ENCODE peak calls at places on chromosomes 12 and 14, in eight cellular contexts. L, C, A, O, P, D, S and M are unnamed samples.

GRCh38 chr12:115599251-115599811 is 678.2 kb downstream of the MED13L start:
- DNase-seq in O (peak; percentile 73), S (no peak), A (peak; percentile 26), L (no peak), D (no peak), C (no peak), P (no peak), M (peak; percentile 4)

GRCh38 chr12:5996459-5996858 is 51.4 kb upstream of the ANO2 start:
- DNase-seq in A (no peak), S (no peak), L (no peak), O (no peak), P (no peak), C (no peak), D (no peak), M (no peak)

GRCh38 chr14:51922624-51923023 is 62.2 kb downstream of the GNG2 start:
- DNase-seq in S (no peak), C (no peak), L (no peak), A (peak; percentile 84), D (no peak), P (peak; percentile 63), O (no peak), M (no peak)

GRCh38 chr12:111404362-111405148 is 1.2 kb upstream of the SH2B3 start:
- DNase-seq in C (peak; percentile 44), L (peak; percentile 61), A (peak; percentile 52), O (peak; percentile 93), P (no peak), D (peak; percentile 86), S (peak; percentile 51), M (no peak)

GRCh38 chr12:70449074-70449757 is 83.1 kb downstream of the KCNMB4 start:
- DNase-seq in S (no peak), O (no peak), A (no peak), P (peak; percentile 10), C (no peak), D (no peak), L (no peak), M (no peak)

GRCh38 chr12:30064906-30065305 is 281.2 kb upstream of the TMTC1 start:
- DNase-seq in O (no peak), L (no peak), D (no peak), P (no peak), C (no peak), S (no peak), A (no peak), M (no peak)

GRCh38 chr12:20183563-20183962 is 184.8 kb upstream of the PDE3A start:
- DNase-seq in O (no peak), L (no peak), C (no peak), D (no peak), A (peak; percentile 57), P (peak; percentile 70), S (no peak), M (peak; percentile 51)

GRCh38 chr14:52951730-52952481 is 1.1 kb upstream of the FERMT2 start:
- DNase-seq in C (no peak), A (peak; percentile 87), P (peak; percentile 80), L (no peak), D (peak; percentile 35), O (peak; percentile 87), S (peak; percentile 40), M (peak; percentile 86)

GRCh38 chr14:73741876-73742519 is 27.8 kb upstream of the PNMA1 start:
- DNase-seq in P (no peak), O (peak; percentile 71), D (peak; percentile 50), C (no peak), L (no peak), A (no peak), S (no peak), M (no peak)

GRCh38 chr12:57219205-57219992 is 2.8 kb downstream of the NXPH4 start:
- DNase-seq in A (no peak), O (peak; percentile 67), D (no peak), L (no peak), S (no peak), P (no peak), C (no peak), M (no peak)

GRCh38 chr12:13250416-13250815 is 53.9 kb downstream of the EMP1 start:
- DNase-seq in S (no peak), A (peak; percentile 33), O (peak; percentile 31), D (no peak), P (peak; percentile 84), L (no peak), C (no peak), M (peak; percentile 78)

GRCh38 chr12:52980096-52980694 is 26.1 kb upstream of the EIF4B start:
- DNase-seq in A (no peak), O (no peak), D (no peak), P (no peak), C (no peak), S (no peak), L (no peak), M (no peak)

GRCh38 chr14:75978249-75978731 is 3.5 kb downstream of the TGFB3 start:
- DNase-seq in L (no peak), D (peak; percentile 45), A (no peak), C (peak; percentile 13), S (no peak), O (peak; percentile 56), P (no peak), M (no peak)

GRCh38 chr14:102594514-102595175 is 2.2 kb downstream of the RCOR1 start:
- DNase-seq in L (peak; percentile 77), P (peak; percentile 69), O (peak; percentile 85), A (peak; percentile 72), C (peak; percentile 55), D (peak; percentile 89), S (peak; percentile 77), M (peak; percentile 70)

GRCh38 chr12:85350356-85350755 is 70.3 kb downstream of the ALX1 start:
- DNase-seq in D (no peak), A (no peak), O (peak; percentile 54), S (no peak), L (no peak), C (no peak), P (no peak), M (no peak)

GRCh38 chr12:65602579-65603295 is 221.5 kb upstream of the HMGA2 start:
- DNase-seq in D (peak; percentile 68), O (peak; percentile 93), L (peak; percentile 73), S (peak; percentile 71), P (peak; percentile 97), C (no peak), A (peak; percentile 96), M (peak; percentile 97)
- H3K4me3 ChIP-seq in D (no peak overlapping the region), O (no peak overlapping the region), L (peak overlapping the region; percentile 3), S (no peak overlapping the region), P (peak overlapping the region; percentile 50), C (no peak overlapping the region), A (no peak overlapping the region), M (peak overlapping the region; percentile 45)

GRCh38 chr12:119758236-119758635 is 90.3 kb downstream of the PRKAB1 start:
- DNase-seq in O (no peak), D (no peak), C (no peak), P (no peak), A (no peak), L (no peak), S (no peak), M (no peak)

GRCh38 chr12:119762619-119763018 is 94.7 kb downstream of the PRKAB1 start:
- DNase-seq in P (no peak), S (no peak), C (no peak), O (no peak), L (no peak), A (no peak), D (no peak), M (no peak)

DNA sequence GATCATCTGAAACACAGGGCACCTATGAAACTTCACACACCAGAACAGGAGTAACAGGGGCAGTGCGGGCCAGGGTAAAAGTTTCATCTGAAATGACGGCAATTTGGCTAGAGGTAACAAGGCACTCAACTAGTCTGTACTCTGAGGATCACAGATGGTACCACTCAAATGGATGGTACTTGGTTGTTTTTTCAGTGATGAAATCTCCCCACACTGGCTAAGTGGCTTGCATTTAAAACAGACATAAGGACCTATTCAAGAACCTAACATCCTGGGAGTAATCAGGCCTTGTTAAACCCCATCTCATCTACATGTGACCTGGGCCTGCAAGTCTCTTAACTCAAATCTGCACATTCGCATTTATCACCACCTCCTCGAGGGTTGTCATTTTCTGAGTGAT is 90.8 kb downstream of the PRKAB1 start:
- DNase-seq in L (no peak), D (no peak), O (no peak), C (no peak), P (no peak), A (no peak), S (no peak), M (no peak)
- TF ChIP-seq CTCF in L (no peak), D (no peak), O (no peak), C (no peak), P (no peak), A (no peak), S (no peak), M (no peak)

GRCh38 chr12:48823281-48823680 is 5.0 kb downstream of the CACNB3 start:
- DNase-seq in L (no peak), P (no peak), A (no peak), D (no peak), S (no peak), C (no peak), O (no peak), M (no peak)

GRCh38 chr12:48824112-48824511 is 5.8 kb downstream of the CACNB3 start:
- DNase-seq in S (peak; percentile 74), A (no peak), C (peak; percentile 17), L (peak; percentile 59), O (peak; percentile 87), P (no peak), D (peak; percentile 82), M (no peak)

GRCh38 chr12:48822139-48822538 is 3.8 kb downstream of the CACNB3 start:
- DNase-seq in D (no peak), O (no peak), A (no peak), L (no peak), C (no peak), P (no peak), S (no peak), M (no peak)

GRCh38 chr12:48824905-48825304 is 6.6 kb downstream of the CACNB3 start:
- DNase-seq in L (no peak), P (no peak), C (no peak), A (no peak), D (no peak), O (no peak), S (no peak), M (no peak)

DNA sequence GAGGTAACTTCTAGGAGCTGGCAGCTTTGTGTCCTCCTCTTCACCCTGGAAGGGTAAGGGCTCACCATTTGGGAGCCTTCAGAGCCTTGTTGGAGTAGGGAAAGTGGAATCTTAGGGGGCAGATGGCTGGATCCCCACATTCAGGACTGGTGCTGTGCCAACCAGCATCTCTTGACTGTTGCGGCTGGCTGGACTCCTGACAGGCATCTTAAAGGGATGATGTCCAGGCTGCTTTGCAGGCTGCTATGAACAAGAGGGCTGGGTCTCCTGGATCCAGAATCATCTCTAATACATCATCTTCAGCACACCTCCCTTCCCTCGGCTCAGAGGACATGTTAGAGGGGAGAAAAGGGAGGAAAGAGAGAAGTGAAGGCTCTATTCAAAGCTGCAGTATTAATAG is 4.4 kb downstream of the CACNB3 start:
- DNase-seq in C (no peak), L (no peak), D (no peak), O (no peak), A (no peak), S (no peak), P (no peak), M (no peak)
- H3K4me3 ChIP-seq in C (no peak overlapping the region), L (no peak overlapping the region), D (no peak overlapping the region), O (no peak overlapping the region), A (no peak overlapping the region), S (no peak overlapping the region), P (no peak overlapping the region), M (no peak overlapping the region)

DNA sequence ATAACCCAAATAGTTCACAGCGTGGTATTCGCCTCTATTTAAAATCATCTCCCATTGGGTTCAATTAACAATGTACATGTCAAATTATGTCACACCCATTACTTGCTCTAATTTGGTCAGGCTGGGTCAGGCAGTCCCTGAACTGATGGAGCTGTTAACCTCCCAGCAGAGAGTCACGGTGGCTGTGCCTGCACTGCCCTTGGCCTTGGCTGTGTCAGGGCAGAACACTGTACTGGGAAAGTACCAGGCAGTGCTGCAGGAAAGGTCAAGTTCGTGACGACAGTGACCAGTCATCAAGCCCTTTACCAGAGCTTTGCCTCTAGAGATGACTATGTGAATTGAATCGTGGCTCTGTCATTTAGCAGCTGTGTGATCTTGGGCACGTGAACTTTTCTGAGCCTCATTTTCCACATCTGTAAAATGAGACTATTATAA is 100.0 kb downstream of the ARF6 start:
- DNase-seq in A (peak; percentile 40), L (no peak), P (peak; percentile 91), D (peak; percentile 90), S (no peak), C (no peak), O (no peak), M (peak; percentile 64)
- TF ChIP-seq CTCF in A (no peak), L (no peak), P (no peak), D (no peak), S (no peak), C (no peak), O (no peak), M (no peak)